ENCODE peak calls at places on chromosomes 7 and 10, in five cellular contexts. P is spleen, Y is brain microvascular endothelial cell, M is Panc1, I is tibial artery. X is an unnamed sample.

GRCh38 chr7:27219821-27220220 is 19.9 kb upstream of the HOXA13 start:
- DNase-seq in P (no peak), Y (no peak), M (no peak), I (no peak), X (no peak)

GRCh38 chr7:42315631-42316030 is 78.6 kb upstream of the GLI3 start:
- DNase-seq in P (no peak), Y (peak), M (no peak), I (no peak), X (no peak)

GRCh38 chr10:76583711-76584161 is 1053.9 kb downstream of the KCNMA1 start:
- DNase-seq in P (no peak), Y (peak), M (peak), I (no peak), X (no peak)

GRCh38 chr10:13834581-13835286 is 248.0 kb downstream of the PRPF18 start:
- DNase-seq in P (no peak), Y (peak), M (no peak), I (no peak), X (no peak)

GRCh38 chr7:130433336-130433735 is 7.5 kb downstream of the CEP41 start:
- DNase-seq in P (no peak), Y (no peak), M (no peak), I (no peak), X (no peak)

GRCh38 chr10:116742367-116743265 is at the start of gene HSPA12A:
- DNase-seq in P (peak), Y (peak), M (no peak), I (peak), X (peak)

GRCh38 chr10:42992156-42992956 is 84.5 kb upstream of the RET start:
- DNase-seq in P (peak), Y (no peak), M (no peak), I (no peak), X (peak)

GRCh38 chr7:97149843-97150242 is 32.3 kb downstream of the SDHAF3 start:
- DNase-seq in P (no peak), Y (no peak), M (no peak), I (no peak), X (no peak)

GRCh38 chr10:126908225-126908624 is 3.0 kb downstream of the DOCK1 start:
- DNase-seq in P (no peak), Y (no peak), M (no peak), I (no peak), X (no peak)

GRCh38 chr10:33791295-33791694 is 456.8 kb upstream of the NRP1 start:
- DNase-seq in P (no peak), Y (no peak), M (no peak), I (no peak), X (no peak)

GRCh38 chr10:5413012-5413938 is 918 bp downstream of the NET1 start:
- DNase-seq in P (no peak), Y (peak), M (no peak), I (no peak), X (no peak)

GRCh38 chr7:56053993-56054392 is 2.4 kb downstream of the CCT6A start:
- DNase-seq in P (no peak), Y (no peak), M (no peak), I (no peak), X (no peak)

GRCh38 chr7:66399566-66399965 is 194.4 kb downstream of the TPST1 start:
- DNase-seq in P (no peak), Y (no peak), M (no peak), I (no peak), X (peak)

GRCh38 chr10:102230861-102231356 is 4.8 kb downstream of the ELOVL3 start:
- DNase-seq in P (peak), Y (no peak), M (no peak), I (no peak), X (peak)

GRCh38 chr7:4794591-4795350 is 19.3 kb downstream of the AP5Z1 start:
- DNase-seq in P (no peak), Y (peak), M (no peak), I (no peak), X (no peak)

GRCh38 chr7:149562602-149563001 is 65.0 kb upstream of the ZNF746 start:
- DNase-seq in P (no peak), Y (no peak), M (no peak), I (no peak), X (no peak)

GRCh38 chr10:29146736-29147135 is 142.1 kb upstream of the LYZL1 start:
- DNase-seq in P (no peak), Y (no peak), M (no peak), I (no peak), X (no peak)

GRCh38 chr10:80186364-80187012 is 18.8 kb downstream of the ANXA11 start:
- DNase-seq in P (no peak), Y (no peak), M (no peak), I (peak), X (no peak)

GRCh38 chr7:13897825-13898224 is 91.6 kb downstream of the ETV1 start:
- DNase-seq in P (no peak), Y (no peak), M (no peak), I (no peak), X (no peak)

GRCh38 chr10:26437637-26438461 is at the start of gene APBB1IP:
- DNase-seq in P (peak), Y (no peak), M (no peak), I (peak), X (peak)

GRCh38 chr7:34190299-34190698 is 285.0 kb downstream of the BMPER start:
- DNase-seq in P (no peak), Y (no peak), M (no peak), I (no peak), X (no peak)

GRCh38 chr10:102119417-102120141 is 589 bp downstream of the LDB1 start:
- DNase-seq in P (peak), Y (peak), M (no peak), I (peak), X (peak)

GRCh38 chr7:80806653-80807052 is 112.2 kb downstream of the SEMA3C start:
- DNase-seq in P (no peak), Y (no peak), M (no peak), I (no peak), X (no peak)

GRCh38 chr7:131285558-131285957 is 42.1 kb upstream of the MKLN1 start:
- DNase-seq in P (no peak), Y (no peak), M (no peak), I (peak), X (no peak)

GRCh38 chr7:8638076-8638475 is 204.7 kb downstream of the NXPH1 start:
- DNase-seq in P (no peak), Y (no peak), M (no peak), I (no peak), X (no peak)

GRCh38 chr7:155670521-155670920 is 26.1 kb downstream of the RBM33 start:
- DNase-seq in P (no peak), Y (no peak), M (no peak), I (no peak), X (no peak)

GRCh38 chr10:31064334-31064733 is 32.7 kb upstream of the ZNF438 start:
- DNase-seq in P (no peak), Y (peak), M (no peak), I (no peak), X (no peak)

GRCh38 chr7:78543976-78544375 is 745.4 kb downstream of the PHTF2 start:
- DNase-seq in P (no peak), Y (no peak), M (no peak), I (no peak), X (no peak)

GRCh38 chr10:60524541-60524940 is 134.9 kb upstream of the ANK3 start:
- DNase-seq in P (no peak), Y (peak), M (no peak), I (no peak), X (no peak)

GRCh38 chr7:108461855-108462254 is 5.6 kb upstream of the NRCAM start:
- DNase-seq in P (no peak), Y (no peak), M (no peak), I (no peak), X (no peak)

GRCh38 chr7:122885583-122886356 is 490 bp downstream of the CADPS2 start:
- DNase-seq in P (peak), Y (peak), M (no peak), I (peak), X (peak)

GRCh38 chr7:985915-986741 is 3.1 kb downstream of the CYP2W1 start:
- DNase-seq in P (no peak), Y (peak), M (no peak), I (no peak), X (no peak)

GRCh38 chr7:142308918-142309317 is 51.1 kb upstream of the PRSS58 start:
- DNase-seq in P (no peak), Y (no peak), M (no peak), I (no peak), X (no peak)

GRCh38 chr10:105742184-105742583 is 1101.1 kb downstream of the SORCS3 start:
- DNase-seq in P (no peak), Y (no peak), M (no peak), I (no peak), X (no peak)

GRCh38 chr10:72276421-72277339 is 3.0 kb downstream of the DDIT4 start:
- DNase-seq in P (no peak), Y (peak), M (no peak), I (peak), X (no peak)
- H3K4me3 ChIP-seq in P (no peak), Y (peak), M (peak), I (peak), X (peak)

GRCh38 chr7:118352854-118353453 is 128.4 kb downstream of the ANKRD7 start:
- DNase-seq in P (no peak), Y (no peak), M (peak), I (no peak), X (no peak)
- TF ChIP-seq CTCF in P (no peak), Y (no peak), M (peak), I (peak), X (no peak)

GRCh38 chr10:110794808-110795207 is 76.9 kb upstream of the PDCD4 start:
- DNase-seq in P (no peak), Y (no peak), M (no peak), I (no peak), X (no peak)
- H3K4me3 ChIP-seq in P (no peak), Y (no peak), M (no peak), I (no peak), X (no peak)

DNA sequence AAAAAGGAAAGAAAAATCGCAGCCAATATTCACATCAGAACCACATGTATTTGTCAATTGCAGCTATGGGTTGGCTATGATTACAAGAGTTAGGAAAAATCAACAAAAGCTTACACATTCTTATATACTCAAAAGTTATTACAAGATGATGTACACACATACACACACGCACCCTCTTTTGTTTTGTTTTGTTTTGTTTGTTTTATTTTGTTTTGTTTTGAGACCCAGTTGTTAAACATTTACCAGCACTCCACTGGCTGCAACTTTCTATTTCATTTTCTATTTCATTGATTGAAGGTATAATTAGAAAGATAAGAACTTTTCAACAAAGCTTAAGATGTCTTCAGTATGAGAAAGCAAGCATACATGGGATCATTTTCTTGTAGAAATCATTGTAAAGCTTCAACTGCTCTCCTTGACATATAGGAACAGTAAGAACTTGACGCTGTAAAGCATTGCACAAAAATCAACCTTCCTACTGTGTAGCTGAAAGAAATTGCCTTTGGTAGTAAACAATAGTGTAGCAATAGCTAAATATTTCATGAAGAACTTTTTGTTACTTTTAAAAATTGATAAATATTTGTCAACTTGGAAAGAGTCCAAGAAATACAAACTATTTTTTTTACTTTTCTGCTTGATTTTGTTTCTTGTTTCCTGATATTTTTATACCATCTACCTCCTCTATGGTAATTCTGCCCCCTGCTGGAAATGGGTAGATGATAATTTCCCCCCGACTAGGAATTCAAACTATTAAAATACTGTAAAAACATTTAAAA is 205.9 kb downstream of the MBL2 start:
- DNase-seq in P (no peak), Y (peak), M (peak), I (no peak), X (no peak)
- TF ChIP-seq CTCF in P (peak), Y (peak), M (peak), I (peak), X (no peak)

DNA sequence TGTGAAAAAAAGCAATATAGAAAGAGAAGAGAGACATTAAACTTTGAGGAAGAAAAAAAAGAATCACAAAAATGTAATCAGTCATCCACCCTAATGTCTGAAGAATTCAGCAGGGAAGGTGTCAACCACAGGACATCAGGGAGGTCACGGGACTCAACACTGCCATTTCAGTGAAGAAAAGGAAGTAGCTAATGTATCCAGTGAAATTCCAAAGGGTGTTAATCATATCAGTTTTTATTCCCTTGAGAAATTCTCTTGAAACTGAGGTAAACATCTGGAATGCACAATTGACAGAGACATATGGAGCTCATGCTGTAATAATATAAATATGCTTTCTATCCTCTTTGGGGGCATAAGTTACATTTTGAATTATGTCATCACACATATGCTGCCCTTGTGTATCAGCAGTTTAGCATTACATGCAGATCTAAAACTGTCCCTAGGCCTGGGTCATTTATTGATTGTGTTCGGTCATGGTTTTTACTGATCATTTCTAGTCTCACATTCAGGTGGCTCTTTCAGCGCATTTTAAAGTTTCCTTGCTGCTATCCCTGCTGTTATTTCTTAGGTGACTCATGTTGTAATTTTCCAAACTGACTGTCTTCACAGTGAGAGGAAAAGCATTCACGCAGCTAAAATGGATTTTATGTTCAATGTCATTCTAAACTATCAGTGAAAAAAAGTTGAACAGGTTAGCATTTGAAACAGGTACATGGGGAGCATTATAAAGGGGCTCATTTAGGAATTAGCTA is 273.9 kb downstream of the TSPAN12 start:
- DNase-seq in P (no peak), Y (peak), M (no peak), I (no peak), X (no peak)
- H3K4me3 ChIP-seq in P (no peak), Y (no peak), M (no peak), I (no peak), X (no peak)

GRCh38 chr10:110354322-110354766 is 49.6 kb upstream of the SMNDC1 start:
- DNase-seq in P (peak), Y (peak), M (peak), I (peak), X (no peak)
- TF ChIP-seq CTCF in P (peak), Y (peak), M (peak), I (peak), X (no peak)

DNA sequence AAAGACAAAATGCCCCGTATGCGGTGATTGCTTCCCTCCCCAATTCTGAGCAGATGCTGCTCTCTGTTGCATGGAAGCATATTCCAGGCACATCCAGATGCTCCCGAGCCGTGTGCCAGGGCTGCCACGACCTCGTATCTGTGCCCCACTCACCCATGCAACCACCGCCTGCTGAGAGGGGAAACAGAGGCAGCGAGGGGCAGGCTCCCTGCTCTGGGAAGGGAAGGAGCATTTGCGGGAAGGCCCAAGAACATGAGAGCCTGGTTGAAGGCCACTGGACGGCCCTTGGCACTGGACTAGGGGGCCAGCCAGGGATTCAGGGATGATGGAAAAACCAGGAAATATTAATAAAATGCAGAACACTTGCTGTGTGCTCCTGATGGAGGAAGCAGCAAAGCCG is 89.4 kb downstream of the CTBP2 start:
- DNase-seq in P (no peak), Y (no peak), M (no peak), I (no peak), X (no peak)
- H3K4me3 ChIP-seq in P (no peak), Y (no peak), M (no peak), I (no peak), X (no peak)

GRCh38 chr10:53209941-53210611 is 437.5 kb upstream of the MBL2 start:
- DNase-seq in P (no peak), Y (no peak), M (no peak), I (no peak), X (no peak)
- TF ChIP-seq CTCF in P (no peak), Y (peak), M (peak), I (no peak), X (no peak)